ENCODE peak calls at places on chromosomes 3 and 15, in nine cellular contexts. One of them, this sample, is unnamed.

GRCh38 chr3:27666277-27666676 is 55.8 kb downstream of the EOMES start:
- DNase-seq in glutamatergic neuron: no peak
- DNase-seq in Caco-2: no peak
- DNase-seq in hepatocyte: no peak
- DNase-seq in tibial nerve: no peak
- DNase-seq in mucosa of descending colon: no peak
- DNase-seq in Right ventricle myocardium superior: no peak
- DNase-seq in lower lobe of right lung: no peak
- DNase-seq in H9: peak
- DNase-seq in this sample: no peak

GRCh38 chr3:47004369-47005211 is 25.1 kb downstream of the NBEAL2 start:
- DNase-seq in mucosa of descending colon: no peak
- DNase-seq in hepatocyte: no peak
- DNase-seq in tibial nerve: no peak
- DNase-seq in H9: no peak
- DNase-seq in Right ventricle myocardium superior: peak
- DNase-seq in Caco-2: no peak
- DNase-seq in lower lobe of right lung: no peak
- DNase-seq in glutamatergic neuron: no peak
- DNase-seq in this sample: no peak

GRCh38 chr3:161100994-161101393 is 4.2 kb downstream of the B3GALNT1 start:
- DNase-seq in tibial nerve: no peak
- DNase-seq in glutamatergic neuron: no peak
- DNase-seq in H9: no peak
- DNase-seq in mucosa of descending colon: peak
- DNase-seq in Caco-2: peak
- DNase-seq in lower lobe of right lung: peak
- DNase-seq in hepatocyte: peak
- DNase-seq in Right ventricle myocardium superior: no peak
- DNase-seq in this sample: no peak

GRCh38 chr15:22974745-22975144 is 5.4 kb downstream of the CYFIP1 start:
- DNase-seq in H9: no peak
- DNase-seq in glutamatergic neuron: no peak
- DNase-seq in mucosa of descending colon: no peak
- DNase-seq in Right ventricle myocardium superior: no peak
- DNase-seq in hepatocyte: no peak
- DNase-seq in lower lobe of right lung: no peak
- DNase-seq in Caco-2: no peak
- DNase-seq in tibial nerve: no peak
- DNase-seq in this sample: no peak

GRCh38 chr3:60708191-60708975 is 542.9 kb downstream of the FHIT start:
- DNase-seq in Caco-2: no peak
- DNase-seq in lower lobe of right lung: no peak
- DNase-seq in H9: no peak
- DNase-seq in Right ventricle myocardium superior: no peak
- DNase-seq in mucosa of descending colon: no peak
- DNase-seq in hepatocyte: peak
- DNase-seq in tibial nerve: no peak
- DNase-seq in glutamatergic neuron: no peak
- DNase-seq in this sample: no peak

GRCh38 chr15:72585025-72585424 is 69.5 kb upstream of the GOLGA6B start:
- DNase-seq in Right ventricle myocardium superior: no peak
- DNase-seq in Caco-2: no peak
- DNase-seq in tibial nerve: no peak
- DNase-seq in glutamatergic neuron: no peak
- DNase-seq in H9: no peak
- DNase-seq in lower lobe of right lung: no peak
- DNase-seq in hepatocyte: no peak
- DNase-seq in mucosa of descending colon: no peak
- DNase-seq in this sample: no peak

GRCh38 chr15:72782993-72783562 is 480 bp downstream of the ADPGK start:
- DNase-seq in Caco-2: peak
- DNase-seq in hepatocyte: no peak
- DNase-seq in glutamatergic neuron: no peak
- DNase-seq in tibial nerve: peak
- DNase-seq in lower lobe of right lung: peak
- DNase-seq in mucosa of descending colon: no peak
- DNase-seq in H9: no peak
- DNase-seq in Right ventricle myocardium superior: no peak
- DNase-seq in this sample: no peak

GRCh38 chr3:183560607-183561006 is 5.1 kb upstream of the KLHL6 start:
- DNase-seq in Right ventricle myocardium superior: no peak
- DNase-seq in Caco-2: peak
- DNase-seq in lower lobe of right lung: no peak
- DNase-seq in H9: peak
- DNase-seq in tibial nerve: no peak
- DNase-seq in glutamatergic neuron: no peak
- DNase-seq in hepatocyte: peak
- DNase-seq in mucosa of descending colon: no peak
- DNase-seq in this sample: no peak

GRCh38 chr3:190239325-190239724 is 82.9 kb downstream of the CLDN1 start:
- DNase-seq in tibial nerve: no peak
- DNase-seq in Caco-2: no peak
- DNase-seq in mucosa of descending colon: no peak
- DNase-seq in hepatocyte: no peak
- DNase-seq in lower lobe of right lung: no peak
- DNase-seq in Right ventricle myocardium superior: no peak
- DNase-seq in glutamatergic neuron: no peak
- DNase-seq in H9: no peak
- DNase-seq in this sample: no peak

GRCh38 chr15:92907880-92908279 is 7.8 kb downstream of the CHD2 start:
- DNase-seq in hepatocyte: peak
- DNase-seq in tibial nerve: peak
- DNase-seq in mucosa of descending colon: no peak
- DNase-seq in lower lobe of right lung: no peak
- DNase-seq in glutamatergic neuron: no peak
- DNase-seq in H9: no peak
- DNase-seq in Right ventricle myocardium superior: no peak
- DNase-seq in Caco-2: no peak
- DNase-seq in this sample: no peak

GRCh38 chr3:144011251-144011799 is 39.7 kb downstream of the DIPK2A start:
- DNase-seq in tibial nerve: no peak
- DNase-seq in glutamatergic neuron: no peak
- DNase-seq in Right ventricle myocardium superior: no peak
- DNase-seq in mucosa of descending colon: no peak
- DNase-seq in hepatocyte: no peak
- DNase-seq in lower lobe of right lung: no peak
- DNase-seq in H9: no peak
- DNase-seq in Caco-2: no peak
- DNase-seq in this sample: no peak

This sample was measured in WTC11.